ENCODE peak calls at places on chromosomes 2 and 18, in nine cellular contexts. B is Peyer's patch; H is KG1; J is CD8-positive, alpha-beta T cell; W is mammary epithelial cell; R is hippocampal formation; K is NCI-H510A treated with DMSO at 0.1 percent for 48 hours; G is breast epithelium; M is ureter. X is an unnamed sample.
A peak's percentile ranks its signal among the peaks of the same experiment; 100 is the strongest.

GRCh38 chr18:32373505-32373904 is 97.2 kb downstream of the GAREM1 start:
- DNase-seq in B (no peak), G (no peak), W (no peak), J (no peak), M (no peak), K (no peak), H (no peak), R (no peak), X (no peak)

GRCh38 chr2:76958749-76959148 is 563.4 kb downstream of the LRRTM4 start:
- DNase-seq in K (no peak), R (no peak), B (no peak), G (no peak), H (no peak), J (no peak), M (no peak), W (no peak), X (no peak)

GRCh38 chr2:69915050-69915945 is at the start of gene MXD1:
- DNase-seq in K (no peak), W (peak; percentile 16), R (no peak), H (no peak), M (no peak), J (no peak), B (peak; percentile 62), G (peak; percentile 34), X (peak; percentile 30)

GRCh38 chr2:212381428-212382102 is 157.0 kb downstream of the ERBB4 start:
- DNase-seq in H (no peak), J (no peak), G (no peak), W (no peak), R (no peak), B (no peak), M (no peak), K (no peak), X (no peak)

GRCh38 chr2:54149623-54150501 is 34.4 kb downstream of the ACYP2 start:
- DNase-seq in J (no peak), R (no peak), W (peak; percentile 1), H (no peak), M (no peak), K (no peak), G (no peak), B (no peak), X (no peak)

GRCh38 chr2:218691234-218691633 is 19.3 kb downstream of the STK36 start:
- DNase-seq in M (no peak), G (no peak), H (no peak), W (no peak), K (no peak), R (no peak), J (no peak), B (no peak), X (no peak)

GRCh38 chr2:199431748-199432213 is 26.0 kb downstream of the SATB2 start:
- DNase-seq in B (no peak), K (peak; percentile 24), H (no peak), R (no peak), M (no peak), G (no peak), J (no peak), W (no peak), X (peak; percentile 26)

GRCh38 chr2:137521653-137522052 is 442.6 kb upstream of the HNMT start:
- DNase-seq in R (no peak), H (no peak), M (no peak), B (no peak), J (no peak), K (no peak), G (no peak), W (no peak), X (no peak)

GRCh38 chr2:194203898-194204297 is 1453.1 kb upstream of the SLC39A10 start:
- DNase-seq in H (no peak), M (no peak), R (no peak), J (no peak), G (no peak), K (no peak), W (peak; percentile 33), B (no peak), X (no peak)

GRCh38 chr18:74342416-74343043 is 26.9 kb downstream of the C18orf63 start:
- DNase-seq in H (peak; percentile 20), G (no peak), R (peak; percentile 68), M (no peak), B (no peak), K (peak; percentile 72), J (no peak), W (peak; percentile 26), X (peak; percentile 56)

GRCh38 chr2:120947982-120948661 is 212.5 kb downstream of the GLI2 start:
- DNase-seq in J (no peak), H (no peak), G (no peak), R (no peak), B (no peak), M (no peak), W (no peak), K (no peak), X (no peak)

GRCh38 chr2:69380072-69380917 is 6.7 kb downstream of the GFPT1 start:
- DNase-seq in M (no peak), W (no peak), H (no peak), J (no peak), R (no peak), B (no peak), G (no peak), K (no peak), X (no peak)

GRCh38 chr18:54023471-54023870 is 201.0 kb downstream of the MBD2 start:
- DNase-seq in H (no peak), K (no peak), R (no peak), W (peak; percentile 96), G (no peak), M (no peak), B (no peak), J (no peak), X (no peak)

GRCh38 chr2:143128681-143129580 is at the start of gene ARHGAP15:
- DNase-seq in K (no peak), W (no peak), R (peak; percentile 16), B (peak; percentile 48), J (peak; percentile 67), G (no peak), H (peak; percentile 97), M (peak; percentile 45), X (no peak)

GRCh38 chr2:237471457-237472186 is 15.4 kb upstream of the MLPH start:
- DNase-seq in W (no peak), K (peak; percentile 45), M (no peak), B (no peak), H (peak; percentile 17), J (no peak), G (no peak), R (no peak), X (peak; percentile 66)

GRCh38 chr2:47056374-47056773 is 98.7 kb downstream of the STPG4 start:
- DNase-seq in R (no peak), M (no peak), K (no peak), H (no peak), W (no peak), B (no peak), J (no peak), G (no peak), X (no peak)

GRCh38 chr2:240601061-240601830 is 14.7 kb downstream of the CAPN10 start:
- DNase-seq in J (no peak), H (no peak), G (no peak), K (no peak), M (no peak), R (no peak), W (no peak), B (peak; percentile 39), X (no peak)

GRCh38 chr18:3246636-3247242 is 862 bp upstream of the MYL12A start:
- DNase-seq in J (no peak), H (no peak), B (peak; percentile 58), M (peak; percentile 50), G (no peak), K (no peak), R (peak; percentile 56), W (peak; percentile 35), X (no peak)

GRCh38 chr2:217339753-217340152 is 479.9 kb upstream of the TNP1 start:
- DNase-seq in W (no peak), B (no peak), M (no peak), G (no peak), J (no peak), K (no peak), H (no peak), R (no peak), X (no peak)

GRCh38 chr2:69911985-69912563 is 2.8 kb upstream of the MXD1 start:
- DNase-seq in R (peak; percentile 94), J (no peak), W (peak; percentile 40), M (no peak), G (no peak), B (no peak), K (peak; percentile 75), H (no peak), X (peak; percentile 52)

GRCh38 chr2:180520206-180520605 is 460.2 kb upstream of the UBE2E3 start:
- DNase-seq in R (no peak), M (no peak), W (peak; percentile 36), K (peak; percentile 78), B (no peak), G (no peak), J (no peak), H (no peak), X (peak; percentile 64)